ENCODE peak calls at places on chromosomes 7 and 10, in nine cellular contexts. O is body of pancreas, Z is A549, S is iPS-NIHi11, X is coronary artery, D is OCI-M1, V is heart left ventricle, N is PC-9, B is endothelial cell. L is an unnamed sample.

GRCh38 chr10:89069589-89069988 is 79.0 kb downstream of the FAS start:
- DNase-seq in O (no peak), Z (no peak), S (no peak), X (no peak), D (no peak), V (no peak), N (no peak), B (no peak), L (no peak)

GRCh38 chr7:108147031-108147563 is 16.9 kb upstream of the LAMB4 start:
- DNase-seq in O (no peak), Z (no peak), S (no peak), X (no peak), D (no peak), V (no peak), N (no peak), B (no peak), L (peak)

GRCh38 chr10:108848016-108848415 is 1075.3 kb downstream of the XPNPEP1 start:
- DNase-seq in O (no peak), Z (no peak), S (no peak), X (no peak), D (no peak), V (no peak), N (no peak), B (no peak), L (no peak)

GRCh38 chr7:121244120-121244865 is 84.5 kb upstream of the WNT16 start:
- DNase-seq in O (peak), Z (no peak), S (no peak), X (no peak), D (no peak), V (peak), N (no peak), B (no peak), L (peak)

GRCh38 chr7:94623820-94624219 is 32.1 kb downstream of the SGCE start:
- DNase-seq in O (no peak), Z (no peak), S (no peak), X (no peak), D (no peak), V (no peak), N (no peak), B (no peak), L (no peak)

GRCh38 chr10:98467506-98468318 is 21.0 kb upstream of the HPS1 start:
- DNase-seq in O (peak), Z (peak), S (peak), X (peak), D (peak), V (peak), N (peak), B (peak), L (peak)

GRCh38 chr10:129614341-129614740 is 147.3 kb downstream of the MGMT start:
- DNase-seq in O (no peak), Z (no peak), S (no peak), X (peak), D (no peak), V (no peak), N (no peak), B (no peak), L (no peak)

GRCh38 chr7:63931057-63931600 is 67.5 kb upstream of the ZNF722 start:
- DNase-seq in O (no peak), Z (no peak), S (no peak), X (no peak), D (no peak), V (no peak), N (no peak), B (no peak), L (no peak)

GRCh38 chr10:36351159-36351558 is 709.1 kb upstream of the FZD8 start:
- DNase-seq in O (no peak), Z (no peak), S (no peak), X (no peak), D (no peak), V (no peak), N (no peak), B (no peak), L (no peak)

GRCh38 chr7:130141161-130141857 is 63.9 kb downstream of the TMEM209 start:
- DNase-seq in O (peak), Z (no peak), S (peak), X (no peak), D (no peak), V (peak), N (no peak), B (peak), L (peak)

GRCh38 chr10:34758447-34758996 is 56.6 kb downstream of the PARD3 start:
- DNase-seq in O (no peak), Z (peak), S (no peak), X (no peak), D (peak), V (no peak), N (peak), B (no peak), L (no peak)

GRCh38 chr7:22487978-22488642 is 11.9 kb downstream of the STEAP1B start:
- DNase-seq in O (no peak), Z (no peak), S (no peak), X (no peak), D (no peak), V (no peak), N (no peak), B (peak), L (no peak)

GRCh38 chr10:129761981-129762956 is 201.8 kb downstream of the EBF3 start:
- DNase-seq in O (no peak), Z (no peak), S (no peak), X (peak), D (no peak), V (no peak), N (no peak), B (no peak), L (no peak)

GRCh38 chr7:108109216-108109908 is 20.8 kb downstream of the LAMB4 start:
- DNase-seq in O (peak), Z (peak), S (peak), X (no peak), D (peak), V (no peak), N (no peak), B (no peak), L (peak)

L was measured in BE2C.